ENCODE peak calls at places on chromosomes 2 and 18, in four cellular contexts. B, I, K and Y are unnamed samples.

GRCh38 chr2:8086796-8087479 is 594.9 kb upstream of the ID2 start:
- DNase-seq in B (no peak), I (no peak), K (no peak), Y (no peak)

GRCh38 chr2:73925853-73926492 is 707 bp upstream of the DGUOK start:
- DNase-seq in B (no peak), I (peak; percentile 19), K (no peak), Y (no peak)

GRCh38 chr18:48820483-48821250 is 130.1 kb downstream of the SMAD7 start:
- DNase-seq in B (no peak), I (no peak), K (peak; percentile 93), Y (no peak)

GRCh38 chr2:20067992-20068727 is 16.7 kb upstream of the LAPTM4A start:
- DNase-seq in B (no peak), I (no peak), K (no peak), Y (no peak)

GRCh38 chr2:181106229-181106628 is 125.8 kb downstream of the UBE2E3 start:
- DNase-seq in B (no peak), I (peak; percentile 57), K (no peak), Y (no peak)

GRCh38 chr2:231162036-231162345 is 36.4 kb upstream of the ARMC9 start:
- DNase-seq in B (no peak), I (no peak), K (no peak), Y (no peak)

GRCh38 chr2:105076121-105076520 is 38.3 kb downstream of the MRPS9 start:
- DNase-seq in B (no peak), I (no peak), K (no peak), Y (no peak)

GRCh38 chr2:152012697-152013096 is 86.1 kb downstream of the CACNB4 start:
- DNase-seq in B (no peak), I (no peak), K (no peak), Y (no peak)

GRCh38 chr18:75269140-75269676 is 58.6 kb downstream of the TSHZ1 start:
- DNase-seq in B (no peak), I (no peak), K (no peak), Y (no peak)

GRCh38 chr2:1990151-1990589 is 245.9 kb upstream of the PXDN start:
- DNase-seq in B (no peak), I (no peak), K (no peak), Y (no peak)

GRCh38 chr2:236661064-236661761 is 91.6 kb downstream of the ACKR3 start:
- DNase-seq in B (no peak), I (no peak), K (no peak), Y (no peak)

GRCh38 chr2:172178035-172178434 is 75.3 kb upstream of the DLX2 start:
- DNase-seq in B (no peak), I (no peak), K (no peak), Y (no peak)

GRCh38 chr2:15181092-15181745 is 379.9 kb downstream of the NBAS start:
- DNase-seq in B (no peak), I (no peak), K (no peak), Y (no peak)

GRCh38 chr2:210299974-210300373 is 15.0 kb downstream of the MYL1 start:
- DNase-seq in B (no peak), I (no peak), K (no peak), Y (no peak)

GRCh38 chr2:229718057-229718456 is 3.7 kb upstream of the DNER start:
- DNase-seq in B (no peak), I (no peak), K (no peak), Y (no peak)

GRCh38 chr2:105140237-105140568 is 101.3 kb upstream of the GPR45 start:
- DNase-seq in B (no peak), I (no peak), K (no peak), Y (no peak)

GRCh38 chr2:8462899-8463648 is 218.8 kb upstream of the ID2 start:
- DNase-seq in B (no peak), I (no peak), K (no peak), Y (no peak)

GRCh38 chr2:59449264-59449663 is 1104.2 kb downstream of the BCL11A start:
- DNase-seq in B (no peak), I (no peak), K (no peak), Y (no peak)

GRCh38 chr2:192146069-192147006 is 48.4 kb downstream of the TMEFF2 start:
- DNase-seq in B (no peak), I (no peak), K (no peak), Y (no peak)

GRCh38 chr18:50401888-50402287 is 27.0 kb downstream of the SKA1 start:
- DNase-seq in B (peak; percentile 77), I (peak; percentile 54), K (no peak), Y (peak; percentile 88)

GRCh38 chr2:140502951-140503630 is 1627.7 kb downstream of the LRP1B start:
- DNase-seq in B (no peak), I (no peak), K (no peak), Y (no peak)

GRCh38 chr2:174176898-174177297 is 71.4 kb downstream of the OLA1 start:
- DNase-seq in B (no peak), I (no peak), K (no peak), Y (no peak)

GRCh38 chr2:6757215-6757614 is 108.5 kb downstream of the CMPK2 start:
- DNase-seq in B (no peak), I (no peak), K (no peak), Y (no peak)

GRCh38 chr2:28709101-28709500 is 42.5 kb upstream of the PPP1CB start:
- DNase-seq in B (peak; percentile 53), I (no peak), K (no peak), Y (no peak)

DNA sequence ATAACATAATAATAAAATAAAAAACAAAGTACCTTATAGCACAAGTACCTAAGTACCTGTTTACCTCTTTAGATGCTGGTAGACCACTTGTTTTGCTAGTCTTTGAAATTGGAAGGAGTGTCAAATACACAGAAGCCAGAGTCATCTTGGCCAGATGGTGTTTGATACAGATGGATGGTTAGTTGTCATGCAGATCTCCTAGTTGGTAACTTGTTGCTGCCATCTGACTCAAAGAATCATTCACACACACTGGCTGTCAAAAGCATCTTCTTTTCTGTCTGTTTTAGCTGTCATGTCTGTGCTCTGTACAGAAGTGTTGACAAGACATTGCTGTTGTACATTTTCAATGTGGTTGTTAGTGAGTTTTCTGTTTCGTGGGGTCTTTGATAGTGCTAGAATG is 39.7 kb downstream of the TANK start:
- DNase-seq in B (no peak), I (no peak), K (no peak), Y (no peak)
- TF ChIP-seq FOXM1 in B (no peak), I (no peak), K (no peak), Y (no peak)

GRCh38 chr2:121283670-121284245 is 1.2 kb downstream of the TFCP2L1 start:
- DNase-seq in B (no peak), I (no peak), K (no peak), Y (no peak)
- H3K4me2 ChIP-seq in B (no peak overlapping the region), I (no peak overlapping the region), K (no peak overlapping the region), Y (no peak overlapping the region)

DNA sequence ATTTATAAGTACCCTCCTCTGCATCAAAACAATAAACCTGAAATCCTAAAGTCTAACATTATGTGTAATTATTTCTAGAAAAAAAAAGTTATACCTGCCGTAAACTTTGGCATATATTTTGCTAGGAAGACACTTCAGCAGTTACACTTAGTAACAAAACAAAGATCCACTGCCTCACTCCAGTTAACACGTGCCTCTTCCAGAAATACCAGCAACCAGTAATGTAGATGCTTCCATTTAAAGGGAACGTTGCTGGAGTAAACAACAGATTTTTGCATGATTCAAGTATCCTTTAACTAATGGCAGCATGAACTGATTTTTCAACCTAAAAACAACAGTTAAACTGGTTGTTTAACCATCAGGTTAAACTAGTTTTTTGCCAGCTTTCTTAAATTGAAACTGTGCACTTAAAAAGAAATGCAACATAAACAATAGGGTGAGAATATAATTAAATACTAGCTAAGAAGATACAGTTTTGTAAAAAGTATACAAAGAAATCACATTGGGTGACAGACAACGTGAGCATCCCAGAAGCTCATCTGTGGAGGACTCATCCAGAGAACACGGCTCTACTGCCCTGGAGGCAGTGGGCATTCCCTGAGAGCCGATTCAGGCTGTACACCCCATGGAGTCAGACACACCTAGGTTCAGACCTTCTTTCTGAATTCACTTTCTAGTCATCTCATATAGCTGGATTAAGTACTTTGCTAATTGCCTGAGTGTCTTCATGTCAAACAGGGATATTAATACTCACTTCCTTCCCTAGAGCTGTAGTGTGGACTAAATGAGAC is 22.3 kb downstream of the MGAT4A start:
- DNase-seq in B (no peak), I (no peak), K (no peak), Y (no peak)
- TF ChIP-seq FOXM1 in B (no peak), I (no peak), K (no peak), Y (no peak)

GRCh38 chr2:234414591-234414990 is 82.3 kb downstream of the ARL4C start:
- DNase-seq in B (no peak), I (no peak), K (no peak), Y (no peak)
- H3K4me2 ChIP-seq in B (no peak overlapping the region), I (no peak overlapping the region), K (no peak overlapping the region), Y (no peak overlapping the region)

DNA sequence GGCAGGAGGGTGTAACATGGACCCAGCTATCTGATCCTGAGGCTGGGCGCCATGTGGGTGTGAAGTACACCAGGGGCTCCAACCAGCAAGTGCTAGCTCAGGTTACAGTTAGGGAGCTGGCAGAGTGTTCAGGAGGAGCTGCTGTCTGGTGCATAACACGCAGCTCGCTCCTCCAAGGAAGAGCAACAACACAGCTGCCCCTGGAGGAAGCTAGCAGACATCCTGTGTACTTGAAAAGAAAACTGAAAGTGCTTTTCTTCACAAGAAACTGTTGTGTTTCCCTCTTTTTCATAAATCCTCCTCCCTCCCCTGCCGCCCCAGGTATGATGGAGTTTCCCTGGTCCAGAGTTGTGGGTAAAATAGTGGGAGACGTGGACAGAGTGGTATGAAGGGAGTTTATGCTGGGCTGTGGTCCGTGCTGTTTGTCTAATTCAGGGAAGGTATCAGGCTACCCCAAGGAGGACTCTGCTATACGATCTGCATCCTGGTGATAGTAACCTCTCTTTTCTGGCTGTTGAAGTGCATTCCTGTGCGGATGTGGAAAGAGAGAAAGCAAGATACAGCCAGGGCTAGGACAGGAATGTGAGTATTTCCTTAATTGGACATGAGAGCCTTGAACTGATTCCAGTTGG is 6.1 kb upstream of the LBH start:
- DNase-seq in B (no peak), I (no peak), K (no peak), Y (no peak)
- TF ChIP-seq FOXM1 in B (no peak), I (no peak), K (no peak), Y (no peak)